ENCODE peak calls at places on chromosomes 11 and 22, in seven cellular contexts. One of them, this sample, is unnamed.

GRCh38 chr11:62880231-62880802 is 379 bp upstream of the SLC3A2 start:
- DNase-seq in SK-N-SH: no peak
- DNase-seq in H1: no peak
- DNase-seq in GM12878: no peak
- DNase-seq in GM12892: no peak
- DNase-seq in K562: no peak
- DNase-seq in HepG2: no peak
- DNase-seq in this sample: no peak

GRCh38 chr11:118088531-118088930 is 1.8 kb upstream of the SMIM35 start:
- DNase-seq in K562: no peak
- DNase-seq in SK-N-SH: no peak
- DNase-seq in H1: no peak
- DNase-seq in GM12892: no peak
- DNase-seq in HepG2: peak; percentile 25
- DNase-seq in GM12878: no peak
- DNase-seq in this sample: no peak

GRCh38 chr11:112965601-112966125 is 4.4 kb downstream of the NCAM1 start:
- DNase-seq in SK-N-SH: no peak
- DNase-seq in GM12878: no peak
- DNase-seq in H1: no peak
- DNase-seq in HepG2: no peak
- DNase-seq in GM12892: no peak
- DNase-seq in K562: no peak
- DNase-seq in this sample: no peak

GRCh38 chr11:35683728-35684339 is 21.3 kb downstream of the TRIM44 start:
- DNase-seq in HepG2: no peak
- DNase-seq in K562: no peak
- DNase-seq in H1: no peak
- DNase-seq in GM12892: no peak
- DNase-seq in SK-N-SH: no peak
- DNase-seq in GM12878: no peak
- DNase-seq in this sample: no peak

GRCh38 chr11:69301033-69301490 is 7.1 kb downstream of the MYEOV start:
- DNase-seq in H1: no peak
- DNase-seq in K562: no peak
- DNase-seq in HepG2: no peak
- DNase-seq in GM12892: no peak
- DNase-seq in GM12878: no peak
- DNase-seq in SK-N-SH: no peak
- DNase-seq in this sample: no peak

GRCh38 chr11:2298795-2299747 is 2.6 kb downstream of the C11orf21 start:
- DNase-seq in SK-N-SH: peak; percentile 62
- DNase-seq in H1: peak; percentile 25
- DNase-seq in K562: peak; percentile 61
- DNase-seq in GM12892: no peak
- DNase-seq in GM12878: no peak
- DNase-seq in HepG2: peak; percentile 63
- DNase-seq in this sample: no peak

GRCh38 chr22:36587289-36588154 is 58.6 kb upstream of the EIF3D start:
- DNase-seq in SK-N-SH: no peak
- DNase-seq in K562: no peak
- DNase-seq in GM12892: no peak
- DNase-seq in HepG2: no peak
- DNase-seq in GM12878: no peak
- DNase-seq in H1: no peak
- DNase-seq in this sample: no peak

GRCh38 chr11:65290448-65291165 is 24.1 kb upstream of the CDC42EP2 start:
- DNase-seq in HepG2: no peak
- DNase-seq in H1: no peak
- DNase-seq in GM12892: no peak
- DNase-seq in SK-N-SH: no peak
- DNase-seq in K562: peak; percentile 41
- DNase-seq in GM12878: peak; percentile 69
- DNase-seq in this sample: no peak

GRCh38 chr22:42635531-42635930 is 4.9 kb downstream of the ATP5MGL start:
- DNase-seq in GM12878: no peak
- DNase-seq in K562: no peak
- DNase-seq in GM12892: no peak
- DNase-seq in SK-N-SH: no peak
- DNase-seq in HepG2: no peak
- DNase-seq in H1: no peak
- DNase-seq in this sample: no peak

GRCh38 chr11:67468056-67468455 is 995 bp downstream of the TMEM134 start:
- DNase-seq in GM12892: no peak
- DNase-seq in GM12878: no peak
- DNase-seq in K562: no peak
- DNase-seq in H1: no peak
- DNase-seq in HepG2: no peak
- DNase-seq in SK-N-SH: peak; percentile 19
- DNase-seq in this sample: no peak

GRCh38 chr11:35662061-35662648 is 420 bp upstream of the TRIM44 start:
- DNase-seq in GM12878: peak; percentile 27
- DNase-seq in SK-N-SH: peak; percentile 15
- DNase-seq in HepG2: peak; percentile 92
- DNase-seq in H1: no peak
- DNase-seq in K562: no peak
- DNase-seq in GM12892: no peak
- DNase-seq in this sample: peak; percentile 7

GRCh38 chr22:26713823-26714449 is 56.5 kb downstream of the MIAT start:
- DNase-seq in K562: no peak
- DNase-seq in H1: no peak
- DNase-seq in HepG2: peak; percentile 5
- DNase-seq in SK-N-SH: no peak
- DNase-seq in GM12878: no peak
- DNase-seq in GM12892: no peak
- DNase-seq in this sample: no peak

GRCh38 chr11:62479631-62480201 is 60.9 kb downstream of the SCGB1A1 start:
- DNase-seq in H1: no peak
- DNase-seq in HepG2: no peak
- DNase-seq in SK-N-SH: no peak
- DNase-seq in GM12878: no peak
- DNase-seq in K562: no peak
- DNase-seq in GM12892: no peak
- DNase-seq in this sample: no peak

GRCh38 chr11:12216100-12216499 is 105.7 kb downstream of the MICAL2 start:
- DNase-seq in GM12878: no peak
- DNase-seq in K562: no peak
- DNase-seq in HepG2: no peak
- DNase-seq in SK-N-SH: no peak
- DNase-seq in GM12892: no peak
- DNase-seq in H1: no peak
- DNase-seq in this sample: no peak

GRCh38 chr11:12217879-12218278 is 107.5 kb downstream of the MICAL2 start:
- DNase-seq in HepG2: no peak
- DNase-seq in GM12878: no peak
- DNase-seq in GM12892: no peak
- DNase-seq in SK-N-SH: no peak
- DNase-seq in H1: no peak
- DNase-seq in K562: no peak
- DNase-seq in this sample: no peak

GRCh38 chr11:12215192-12215591 is 104.8 kb downstream of the MICAL2 start:
- DNase-seq in K562: no peak
- DNase-seq in GM12878: no peak
- DNase-seq in SK-N-SH: no peak
- DNase-seq in HepG2: no peak
- DNase-seq in H1: no peak
- DNase-seq in GM12892: no peak
- DNase-seq in this sample: no peak

GRCh38 chr11:12214751-12215150 is 104.4 kb downstream of the MICAL2 start:
- DNase-seq in GM12878: no peak
- DNase-seq in SK-N-SH: no peak
- DNase-seq in H1: no peak
- DNase-seq in K562: no peak
- DNase-seq in GM12892: no peak
- DNase-seq in HepG2: no peak
- DNase-seq in this sample: no peak

GRCh38 chr11:12216542-12217422 is 106.4 kb downstream of the MICAL2 start:
- DNase-seq in H1: no peak
- DNase-seq in K562: no peak
- DNase-seq in HepG2: no peak
- DNase-seq in GM12878: no peak
- DNase-seq in GM12892: no peak
- DNase-seq in SK-N-SH: peak; percentile 72
- DNase-seq in this sample: no peak
- TF ChIP-seq TAF1 in H1: no peak
- TF ChIP-seq TAF1 in K562: no peak
- TF ChIP-seq TAF1 in HepG2: no peak
- TF ChIP-seq TAF1 in GM12878: no peak
- TF ChIP-seq TAF1 in GM12892: no peak
- TF ChIP-seq TAF1 in SK-N-SH: no peak
- TF ChIP-seq TAF1 in this sample: no peak

DNA sequence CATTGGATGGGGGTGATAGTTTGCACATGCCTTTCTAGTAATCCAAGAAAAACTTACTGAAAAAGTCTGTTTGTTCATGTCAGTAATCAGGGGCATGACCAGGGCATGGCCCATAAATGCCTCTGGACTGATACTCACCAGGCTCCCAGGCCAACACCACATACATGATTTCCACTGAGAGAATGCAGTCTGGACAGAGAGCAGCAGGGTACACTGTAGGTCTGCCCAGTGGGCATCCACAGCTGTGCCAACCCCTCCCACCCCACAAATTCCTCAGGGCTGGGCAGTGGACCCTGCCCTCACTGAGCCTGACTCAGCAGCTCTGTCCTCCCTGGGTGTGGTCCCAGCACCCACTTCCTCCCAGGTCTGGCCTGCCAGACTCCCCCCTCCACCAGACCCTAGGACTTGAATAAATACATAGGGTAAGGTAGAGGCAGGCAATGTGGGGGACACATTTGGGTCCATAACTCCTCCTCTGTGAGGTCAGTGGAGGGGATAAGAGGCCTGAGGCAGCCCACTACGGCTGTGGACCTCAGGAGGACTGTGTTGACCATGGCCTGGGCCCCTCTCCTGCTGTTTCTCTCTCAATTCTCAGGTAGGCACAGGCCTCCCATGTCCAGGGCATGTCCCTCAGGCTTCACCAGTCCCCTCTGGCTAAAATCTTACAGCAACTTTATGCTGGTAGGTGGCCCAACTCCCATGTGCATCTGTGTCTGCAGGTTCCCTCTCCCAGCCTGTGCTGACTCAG is 92.2 kb upstream of the TOP3B start:
- DNase-seq in SK-N-SH: no peak
- DNase-seq in K562: no peak
- DNase-seq in GM12892: no peak
- DNase-seq in GM12878: no peak
- DNase-seq in HepG2: no peak
- DNase-seq in H1: no peak
- DNase-seq in this sample: no peak
- TF ChIP-seq POLR2AphosphoS5 in SK-N-SH: no peak
- TF ChIP-seq POLR2AphosphoS5 in K562: no peak
- TF ChIP-seq POLR2AphosphoS5 in GM12892: no peak
- TF ChIP-seq POLR2AphosphoS5 in GM12878: no peak
- TF ChIP-seq POLR2AphosphoS5 in HepG2: no peak
- TF ChIP-seq POLR2AphosphoS5 in H1: no peak
- TF ChIP-seq POLR2AphosphoS5 in this sample: no peak

GRCh38 chr11:7612056-7612660 is 61.1 kb downstream of the CYB5R2 start:
- DNase-seq in GM12892: no peak
- DNase-seq in HepG2: no peak
- DNase-seq in K562: no peak
- DNase-seq in H1: no peak
- DNase-seq in SK-N-SH: no peak
- DNase-seq in GM12878: no peak
- DNase-seq in this sample: no peak
- TF ChIP-seq TAF1 in GM12892: no peak
- TF ChIP-seq TAF1 in HepG2: no peak
- TF ChIP-seq TAF1 in K562: no peak
- TF ChIP-seq TAF1 in H1: no peak
- TF ChIP-seq TAF1 in SK-N-SH: no peak
- TF ChIP-seq TAF1 in GM12878: no peak
- TF ChIP-seq TAF1 in this sample: no peak

DNA sequence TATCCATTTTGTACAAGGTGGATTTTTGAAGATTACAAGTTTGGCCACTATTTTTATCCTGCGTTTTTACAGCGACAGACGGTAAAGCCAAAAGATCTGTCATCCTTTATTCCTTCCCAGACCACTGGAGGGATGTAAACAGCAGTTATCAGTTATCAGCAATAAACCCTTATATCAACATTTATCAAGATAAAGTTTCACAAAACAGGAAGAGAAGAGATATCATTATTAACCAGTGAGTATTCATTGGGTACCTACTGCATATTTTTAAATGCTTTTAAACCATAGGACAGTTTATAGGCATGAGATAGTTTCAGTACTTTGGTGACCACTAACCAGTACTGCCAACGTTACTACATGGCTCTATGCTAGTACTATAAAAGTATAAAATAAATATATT is 5.9 kb upstream of the REXO2 start:
- DNase-seq in K562: no peak
- DNase-seq in HepG2: no peak
- DNase-seq in SK-N-SH: no peak
- DNase-seq in GM12892: no peak
- DNase-seq in GM12878: no peak
- DNase-seq in H1: no peak
- DNase-seq in this sample: no peak
- TF ChIP-seq POLR2AphosphoS5 in K562: no peak
- TF ChIP-seq POLR2AphosphoS5 in HepG2: no peak
- TF ChIP-seq POLR2AphosphoS5 in SK-N-SH: no peak
- TF ChIP-seq POLR2AphosphoS5 in GM12892: no peak
- TF ChIP-seq POLR2AphosphoS5 in GM12878: no peak
- TF ChIP-seq POLR2AphosphoS5 in H1: no peak
- TF ChIP-seq POLR2AphosphoS5 in this sample: no peak

GRCh38 chr11:66317322-66317765 is 500 bp upstream of the CD248 start:
- DNase-seq in GM12892: no peak
- DNase-seq in SK-N-SH: peak; percentile 80
- DNase-seq in H1: no peak
- DNase-seq in GM12878: no peak
- DNase-seq in HepG2: peak; percentile 18
- DNase-seq in K562: no peak
- DNase-seq in this sample: no peak
- TF ChIP-seq TAF1 in GM12892: no peak
- TF ChIP-seq TAF1 in SK-N-SH: no peak
- TF ChIP-seq TAF1 in H1: peak; percentile 3
- TF ChIP-seq TAF1 in GM12878: peak; percentile 32
- TF ChIP-seq TAF1 in HepG2: peak; percentile 23
- TF ChIP-seq TAF1 in K562: no peak
- TF ChIP-seq TAF1 in this sample: no peak

GRCh38 chr22:17890245-17890671 is 116.0 kb upstream of the BID start:
- DNase-seq in GM12878: no peak
- DNase-seq in HepG2: no peak
- DNase-seq in GM12892: no peak
- DNase-seq in K562: peak; percentile 49
- DNase-seq in H1: no peak
- DNase-seq in SK-N-SH: no peak
- DNase-seq in this sample: no peak
- TF ChIP-seq POLR2AphosphoS5 in GM12878: no peak
- TF ChIP-seq POLR2AphosphoS5 in HepG2: no peak
- TF ChIP-seq POLR2AphosphoS5 in GM12892: no peak
- TF ChIP-seq POLR2AphosphoS5 in K562: no peak
- TF ChIP-seq POLR2AphosphoS5 in H1: no peak
- TF ChIP-seq POLR2AphosphoS5 in SK-N-SH: no peak
- TF ChIP-seq POLR2AphosphoS5 in this sample: no peak

GRCh38 chr11:92552942-92553341 is 328.3 kb downstream of the FAT3 start:
- DNase-seq in GM12878: no peak
- DNase-seq in H1: no peak
- DNase-seq in K562: no peak
- DNase-seq in GM12892: no peak
- DNase-seq in SK-N-SH: no peak
- DNase-seq in HepG2: peak; percentile 2
- DNase-seq in this sample: no peak
- TF ChIP-seq TAF1 in GM12878: no peak
- TF ChIP-seq TAF1 in H1: no peak
- TF ChIP-seq TAF1 in K562: no peak
- TF ChIP-seq TAF1 in GM12892: no peak
- TF ChIP-seq TAF1 in SK-N-SH: no peak
- TF ChIP-seq TAF1 in HepG2: no peak
- TF ChIP-seq TAF1 in this sample: no peak